ENCODE peak calls at places on chromosomes 4 and X, in five cellular contexts. Q is activated T-cell treated with anti-CD3 and anti-CD28 coated beads for 24 hours, N is B cell, E is endothelial cell, M is Right ventricle myocardium superior. C is an unnamed sample.

GRCh38 chr4:4443821-4444220 is 56.9 kb downstream of the NSG1 start:
- DNase-seq in Q (no peak), N (no peak), E (no peak), M (no peak), C (no peak)

GRCh38 chrX:63530654-63531053 is 179.5 kb upstream of the SPIN4 start:
- DNase-seq in Q (no peak), N (no peak), E (no peak), M (no peak), C (no peak)

GRCh38 chr4:39062094-39062493 is at the start of gene KLHL5:
- DNase-seq in Q (no peak), N (no peak), E (no peak), M (no peak), C (no peak)

GRCh38 chrX:107628662-107629532 is 587 bp downstream of the PRPS1 start:
- DNase-seq in Q (peak), N (peak), E (peak), M (peak), C (no peak)

GRCh38 chr4:87973283-87974169 is 2.0 kb upstream of the SPP1 start:
- DNase-seq in Q (peak), N (peak), E (peak), M (peak), C (peak)

GRCh38 chr4:137387924-137388323 is 144.4 kb downstream of the PCDH18 start:
- DNase-seq in Q (no peak), N (no peak), E (no peak), M (no peak), C (no peak)

GRCh38 chr4:36316544-36317082 is 35.2 kb downstream of the DTHD1 start:
- DNase-seq in Q (no peak), N (no peak), E (no peak), M (no peak), C (no peak)

GRCh38 chrX:154490021-154490413 is 412 bp downstream of the SLC10A3 start:
- DNase-seq in Q (no peak), N (no peak), E (no peak), M (no peak), C (peak)